ENCODE peak calls at places on chromosomes 11 and 22, in four cellular contexts. S is myocyte, K is type B pancreatic cell, M is progenitor cell of endocrine pancreas. F is an unnamed sample.

GRCh38 chr22:40733919-40734318 is 54.6 kb downstream of the MCHR1 start:
- DNase-seq in K (no peak), M (no peak), S (no peak), F (no peak)

GRCh38 chr11:67489203-67489859 is 6.5 kb downstream of the AIP start:
- DNase-seq in K (no peak), M (no peak), S (no peak), F (no peak)

GRCh38 chr11:101741479-101742175 is 157.8 kb upstream of the TRPC6 start:
- DNase-seq in M (no peak), S (no peak), K (no peak), F (no peak)

GRCh38 chr11:70398834-70399680 is 728 bp downstream of the CTTN start:
- DNase-seq in S (no peak), K (no peak), M (no peak), F (no peak)

GRCh38 chr11:66467756-66468155 is 1.1 kb downstream of the PELI3 start:
- DNase-seq in S (no peak), K (no peak), M (no peak), F (no peak)

GRCh38 chr11:69536406-69536805 is 54.9 kb downstream of the LINC01488 start:
- DNase-seq in M (no peak), S (no peak), K (no peak), F (no peak)

GRCh38 chr11:100777118-100777517 is 90.0 kb downstream of the ARHGAP42 start:
- DNase-seq in K (no peak), M (no peak), S (no peak), F (no peak)

GRCh38 chr11:57133616-57134015 is 48.1 kb upstream of the LRRC55 start:
- DNase-seq in M (no peak), K (no peak), S (no peak), F (no peak)

GRCh38 chr11:45961841-45962240 is 39.4 kb downstream of the LARGE2 start:
- DNase-seq in M (no peak), K (no peak), S (no peak), F (no peak)

GRCh38 chr11:502288-503178 is 4.5 kb downstream of the RNH1 start:
- DNase-seq in S (no peak), K (no peak), M (no peak), F (no peak)

GRCh38 chr11:95930948-95931347 is 7.0 kb upstream of the MTMR2 start:
- DNase-seq in M (no peak), K (no peak), S (no peak), F (no peak)

GRCh38 chr11:1757861-1758610 is 5.7 kb downstream of the CTSD start:
- DNase-seq in M (no peak), S (no peak), K (no peak), F (peak; percentile 34)

GRCh38 chr11:27196040-27196897 is 155.7 kb downstream of the BBOX1 start:
- DNase-seq in S (no peak), M (no peak), K (no peak), F (no peak)

GRCh38 chr22:44620129-44620840 is 81.7 kb upstream of the PRR5 start:
- DNase-seq in K (peak; percentile 81), S (no peak), M (no peak), F (peak; percentile 94)

GRCh38 chr11:36165638-36166389 is 123.4 kb downstream of the COMMD9 start:
- DNase-seq in S (no peak), K (no peak), M (no peak), F (no peak)

GRCh38 chr11:128757886-128758612 is 64.2 kb downstream of the FLI1 start:
- DNase-seq in M (no peak), K (no peak), S (no peak), F (no peak)

GRCh38 chr11:69174841-69175240 is 19.1 kb downstream of the SMIM38 start:
- DNase-seq in S (no peak), M (no peak), K (no peak), F (no peak)

GRCh38 chr11:122235615-122236014 is 119.6 kb upstream of the BLID start:
- DNase-seq in K (no peak), S (peak; percentile 86), M (no peak), F (no peak)

GRCh38 chr11:116873391-116873790 is 36.0 kb upstream of the APOA1 start:
- DNase-seq in K (no peak), S (peak; percentile 43), M (no peak), F (no peak)

GRCh38 chr11:121889168-121889567 is 226.8 kb downstream of the BLID start:
- DNase-seq in K (no peak), M (no peak), S (no peak), F (no peak)

GRCh38 chr22:46845281-46846153 is 83.1 kb downstream of the TBC1D22A start:
- DNase-seq in K (no peak), M (no peak), S (peak; percentile 41), F (no peak)

GRCh38 chr22:41030891-41031290 is 61.5 kb upstream of the EP300 start:
- DNase-seq in S (peak; percentile 66), M (no peak), K (no peak), F (no peak)

GRCh38 chr22:40181323-40181722 is 3.6 kb downstream of the TNRC6B start:
- DNase-seq in S (no peak), M (no peak), K (no peak), F (no peak)

GRCh38 chr11:72781313-72782080 is 12.3 kb downstream of the STARD10 start:
- DNase-seq in K (no peak), S (no peak), M (peak; percentile 58), F (peak; percentile 76)

GRCh38 chr22:23263651-23264555 is 83.6 kb downstream of the BCR start:
- DNase-seq in M (no peak), S (no peak), K (no peak), F (peak; percentile 54)

GRCh38 chr22:37681556-37682049 is 4.5 kb upstream of the NOL12 start:
- DNase-seq in K (peak; percentile 77), S (peak; percentile 80), M (peak; percentile 62), F (peak; percentile 47)

GRCh38 chr11:78379039-78379670 is 38.5 kb downstream of the GAB2 start:
- DNase-seq in S (peak; percentile 71), K (no peak), M (no peak), F (no peak)

GRCh38 chr11:13963169-13963948 is 836 bp downstream of the SPON1 start:
- DNase-seq in K (peak; percentile 69), M (peak; percentile 13), S (no peak), F (peak; percentile 55)

GRCh38 chr11:45899448-45900174 is 7.5 kb downstream of the FREY1 start:
- DNase-seq in M (peak; percentile 81), S (peak; percentile 83), K (peak; percentile 92), F (peak; percentile 58)

GRCh38 chr11:68146704-68147474 is 25.7 kb upstream of the CHKA start:
- DNase-seq in S (peak; percentile 60), K (no peak), M (peak; percentile 33), F (no peak)

GRCh38 chr11:721913-722811 is 16.1 kb downstream of the EPS8L2 start:
- DNase-seq in M (no peak), K (peak; percentile 70), S (no peak), F (peak; percentile 32)

GRCh38 chr22:40862537-40862936 is 624 bp upstream of the DNAJB7 start:
- DNase-seq in K (no peak), M (no peak), S (no peak), F (no peak)

GRCh38 chr11:6925636-6926207 is 504 bp upstream of the ZNF215 start:
- DNase-seq in S (no peak), M (no peak), K (no peak), F (no peak)

GRCh38 chr11:113377606-113378005 is 10.0 kb upstream of the ANKK1 start:
- DNase-seq in S (no peak), M (no peak), K (no peak), F (no peak)

GRCh38 chr11:15835705-15836411 is 520.5 kb downstream of the SOX6 start:
- DNase-seq in K (no peak), M (no peak), S (no peak), F (no peak)

GRCh38 chr11:117214404-117215110 is 15.4 kb downstream of the TAGLN start:
- DNase-seq in K (no peak), M (no peak), S (no peak), F (no peak)

GRCh38 chr22:49373801-49374226 is 453.9 kb downstream of the BRD1 start:
- DNase-seq in S (no peak), K (peak; percentile 65), M (no peak), F (no peak)